ENCODE peak calls at places on chromosome 17, in nine cellular contexts. B is HEK293T; Y is iris pigment epithelial cell; W is HFFc6; G is activated naive CD4-positive, alpha-beta T cell treated with anti-CD3 and anti-CD28 coated beads, Interleukin-2, amount 50 U/mL, for 72 hours; M is ascending aorta; C is T follicular helper cell; P is endothelial cell; F is myocyte. E is an unnamed sample.

GRCh38 chr17:1649116-1649843 is 386 bp downstream of the RILP start:
- DNase-seq in B (peak), Y (peak), W (peak), G (peak), M (peak), C (peak), P (peak), F (peak), E (peak)

GRCh38 chr17:13140750-13141149 is 122.9 kb upstream of the ELAC2 start:
- DNase-seq in B (no peak), Y (no peak), W (no peak), G (no peak), M (no peak), C (no peak), P (no peak), F (no peak), E (no peak)

GRCh38 chr17:48471807-48472484 is 41.9 kb upstream of the SKAP1 start:
- DNase-seq in B (no peak), Y (no peak), W (no peak), G (no peak), M (no peak), C (no peak), P (no peak), F (no peak), E (no peak)

GRCh38 chr17:76994237-76994637 is 126.0 kb downstream of the MGAT5B start:
- DNase-seq in B (no peak), Y (no peak), W (no peak), G (no peak), M (no peak), C (no peak), P (peak), F (no peak), E (no peak)

GRCh38 chr17:19570497-19571151 is 37.0 kb downstream of the SLC47A1 start:
- DNase-seq in B (no peak), Y (no peak), W (no peak), G (no peak), M (no peak), C (no peak), P (no peak), F (no peak), E (no peak)

GRCh38 chr17:28641579-28641978 is 3.4 kb downstream of the BLTP2 start:
- DNase-seq in B (no peak), Y (no peak), W (no peak), G (no peak), M (no peak), C (no peak), P (no peak), F (no peak), E (no peak)

GRCh38 chr17:47172698-47173565 is 16.2 kb downstream of the CDC27 start:
- DNase-seq in B (no peak), Y (peak), W (no peak), G (no peak), M (no peak), C (no peak), P (no peak), F (no peak), E (no peak)

GRCh38 chr17:75344664-75345063 is 55.4 kb upstream of the SLC25A19 start:
- DNase-seq in B (no peak), Y (no peak), W (no peak), G (no peak), M (no peak), C (peak), P (no peak), F (peak), E (no peak)

GRCh38 chr17:49952912-49953497 is 16.0 kb upstream of the DLX4 start:
- DNase-seq in B (no peak), Y (no peak), W (no peak), G (no peak), M (no peak), C (no peak), P (no peak), F (no peak), E (no peak)

GRCh38 chr17:62597920-62598319 is 29.6 kb upstream of the MRC2 start:
- DNase-seq in B (no peak), Y (peak), W (peak), G (no peak), M (no peak), C (no peak), P (no peak), F (peak), E (no peak)

GRCh38 chr17:72520665-72521303 is 400.0 kb downstream of the SOX9 start:
- DNase-seq in B (no peak), Y (no peak), W (no peak), G (no peak), M (no peak), C (no peak), P (no peak), F (no peak), E (no peak)

GRCh38 chr17:48194097-48194550 is 86.6 kb downstream of the SNX11 start:
- DNase-seq in B (no peak), Y (peak), W (peak), G (no peak), M (no peak), C (no peak), P (no peak), F (peak), E (no peak)

E was measured in immature natural killer cell.